ENCODE peak calls at places on chromosomes 3 and 15, in ten cellular contexts. One of them, this sample, is unnamed.

GRCh38 chr3:196537319-196537984 is 22.3 kb upstream of the SMCO1 start:
- DNase-seq in NB4: peak; percentile 47
- DNase-seq in right lobe of liver: no peak
- DNase-seq in transverse colon: peak; percentile 44
- DNase-seq in uterus: peak; percentile 27
- DNase-seq in CD4-positive, alpha-beta T cell: peak; percentile 49
- DNase-seq in right atrium auricular region: no peak
- DNase-seq in GM10248: peak; percentile 39
- DNase-seq in B cell: peak; percentile 64
- DNase-seq in dorsolateral prefrontal cortex: no peak
- DNase-seq in this sample: peak; percentile 50

GRCh38 chr15:92612891-92613290 is 42.7 kb downstream of the FAM174B start:
- DNase-seq in NB4: no peak
- DNase-seq in right lobe of liver: no peak
- DNase-seq in transverse colon: no peak
- DNase-seq in uterus: no peak
- DNase-seq in CD4-positive, alpha-beta T cell: no peak
- DNase-seq in right atrium auricular region: no peak
- DNase-seq in GM10248: no peak
- DNase-seq in B cell: no peak
- DNase-seq in dorsolateral prefrontal cortex: no peak
- DNase-seq in this sample: no peak

GRCh38 chr3:152383136-152383606 is 114.4 kb downstream of the MBNL1 start:
- DNase-seq in NB4: no peak
- DNase-seq in right lobe of liver: no peak
- DNase-seq in transverse colon: no peak
- DNase-seq in uterus: no peak
- DNase-seq in CD4-positive, alpha-beta T cell: no peak
- DNase-seq in right atrium auricular region: no peak
- DNase-seq in GM10248: no peak
- DNase-seq in B cell: no peak
- DNase-seq in dorsolateral prefrontal cortex: no peak
- DNase-seq in this sample: no peak

GRCh38 chr3:31219131-31219843 is 313.4 kb upstream of the STT3B start:
- DNase-seq in NB4: peak; percentile 86
- DNase-seq in right lobe of liver: no peak
- DNase-seq in transverse colon: no peak
- DNase-seq in uterus: no peak
- DNase-seq in CD4-positive, alpha-beta T cell: no peak
- DNase-seq in right atrium auricular region: no peak
- DNase-seq in GM10248: peak; percentile 30
- DNase-seq in B cell: no peak
- DNase-seq in dorsolateral prefrontal cortex: no peak
- DNase-seq in this sample: no peak

GRCh38 chr3:43353923-43354670 is 67.8 kb downstream of the SNRK start:
- DNase-seq in NB4: no peak
- DNase-seq in right lobe of liver: peak; percentile 54
- DNase-seq in transverse colon: no peak
- DNase-seq in uterus: no peak
- DNase-seq in CD4-positive, alpha-beta T cell: no peak
- DNase-seq in right atrium auricular region: no peak
- DNase-seq in GM10248: no peak
- DNase-seq in B cell: no peak
- DNase-seq in dorsolateral prefrontal cortex: no peak
- DNase-seq in this sample: no peak

GRCh38 chr3:106728315-106728821 is 648.9 kb upstream of the CCDC54 start:
- DNase-seq in NB4: no peak
- DNase-seq in right lobe of liver: no peak
- DNase-seq in transverse colon: no peak
- DNase-seq in uterus: no peak
- DNase-seq in CD4-positive, alpha-beta T cell: no peak
- DNase-seq in right atrium auricular region: no peak
- DNase-seq in GM10248: no peak
- DNase-seq in B cell: no peak
- DNase-seq in dorsolateral prefrontal cortex: no peak
- DNase-seq in this sample: no peak

GRCh38 chr15:42679285-42680141 is 57.4 kb downstream of the CDAN1 start:
- DNase-seq in NB4: no peak
- DNase-seq in right lobe of liver: no peak
- DNase-seq in transverse colon: no peak
- DNase-seq in uterus: no peak
- DNase-seq in CD4-positive, alpha-beta T cell: no peak
- DNase-seq in right atrium auricular region: no peak
- DNase-seq in GM10248: no peak
- DNase-seq in B cell: no peak
- DNase-seq in dorsolateral prefrontal cortex: no peak
- DNase-seq in this sample: no peak

GRCh38 chr3:129040579-129041300 is 19.8 kb upstream of the GP9 start:
- DNase-seq in NB4: no peak
- DNase-seq in right lobe of liver: no peak
- DNase-seq in transverse colon: no peak
- DNase-seq in uterus: no peak
- DNase-seq in CD4-positive, alpha-beta T cell: no peak
- DNase-seq in right atrium auricular region: no peak
- DNase-seq in GM10248: no peak
- DNase-seq in B cell: no peak
- DNase-seq in dorsolateral prefrontal cortex: peak; percentile 2
- DNase-seq in this sample: no peak

GRCh38 chr3:8767667-8768363 is 1.6 kb downstream of the OXTR start:
- DNase-seq in NB4: no peak
- DNase-seq in right lobe of liver: peak; percentile 34
- DNase-seq in transverse colon: peak; percentile 32
- DNase-seq in uterus: no peak
- DNase-seq in CD4-positive, alpha-beta T cell: no peak
- DNase-seq in right atrium auricular region: no peak
- DNase-seq in GM10248: peak; percentile 71
- DNase-seq in B cell: peak; percentile 60
- DNase-seq in dorsolateral prefrontal cortex: no peak
- DNase-seq in this sample: no peak

GRCh38 chr3:46538803-46539442 is 27.2 kb downstream of the LRRC2 start:
- DNase-seq in NB4: peak; percentile 86
- DNase-seq in right lobe of liver: peak; percentile 54
- DNase-seq in transverse colon: peak; percentile 83
- DNase-seq in uterus: peak; percentile 21
- DNase-seq in CD4-positive, alpha-beta T cell: peak; percentile 83
- DNase-seq in right atrium auricular region: no peak
- DNase-seq in GM10248: peak; percentile 75
- DNase-seq in B cell: peak; percentile 68
- DNase-seq in dorsolateral prefrontal cortex: peak; percentile 52
- DNase-seq in this sample: no peak

GRCh38 chr3:28624079-28624478 is 275.5 kb upstream of the AZI2 start:
- DNase-seq in NB4: no peak
- DNase-seq in right lobe of liver: no peak
- DNase-seq in transverse colon: no peak
- DNase-seq in uterus: no peak
- DNase-seq in CD4-positive, alpha-beta T cell: no peak
- DNase-seq in right atrium auricular region: no peak
- DNase-seq in GM10248: no peak
- DNase-seq in B cell: no peak
- DNase-seq in dorsolateral prefrontal cortex: no peak
- DNase-seq in this sample: no peak

GRCh38 chr3:156787926-156788663 is 38.1 kb upstream of the LEKR1 start:
- DNase-seq in NB4: peak; percentile 87
- DNase-seq in right lobe of liver: no peak
- DNase-seq in transverse colon: no peak
- DNase-seq in uterus: no peak
- DNase-seq in CD4-positive, alpha-beta T cell: no peak
- DNase-seq in right atrium auricular region: no peak
- DNase-seq in GM10248: peak; percentile 12
- DNase-seq in B cell: no peak
- DNase-seq in dorsolateral prefrontal cortex: no peak
- DNase-seq in this sample: no peak

GRCh38 chr3:45137656-45138181 is 8.5 kb downstream of the CDCP1 start:
- DNase-seq in NB4: peak; percentile 73
- DNase-seq in right lobe of liver: no peak
- DNase-seq in transverse colon: no peak
- DNase-seq in uterus: no peak
- DNase-seq in CD4-positive, alpha-beta T cell: no peak
- DNase-seq in right atrium auricular region: no peak
- DNase-seq in GM10248: no peak
- DNase-seq in B cell: no peak
- DNase-seq in dorsolateral prefrontal cortex: no peak
- DNase-seq in this sample: no peak

GRCh38 chr15:62254137-62254934 is 89.3 kb upstream of the C2CD4B start:
- DNase-seq in NB4: peak; percentile 54
- DNase-seq in right lobe of liver: peak; percentile 71
- DNase-seq in transverse colon: peak; percentile 75
- DNase-seq in uterus: peak; percentile 40
- DNase-seq in CD4-positive, alpha-beta T cell: peak; percentile 30
- DNase-seq in right atrium auricular region: peak; percentile 66
- DNase-seq in GM10248: peak; percentile 47
- DNase-seq in B cell: no peak
- DNase-seq in dorsolateral prefrontal cortex: no peak
- DNase-seq in this sample: peak; percentile 76
- TF ChIP-seq CTCF in NB4: peak; percentile 90
- TF ChIP-seq CTCF in right lobe of liver: peak; percentile 65
- TF ChIP-seq CTCF in transverse colon: peak; percentile 48
- TF ChIP-seq CTCF in uterus: peak; percentile 54
- TF ChIP-seq CTCF in CD4-positive, alpha-beta T cell: peak; percentile 63
- TF ChIP-seq CTCF in right atrium auricular region: peak; percentile 76
- TF ChIP-seq CTCF in GM10248: peak; percentile 57
- TF ChIP-seq CTCF in B cell: peak; percentile 43
- TF ChIP-seq CTCF in dorsolateral prefrontal cortex: peak; percentile 42
- TF ChIP-seq CTCF in this sample: peak; percentile 84

GRCh38 chr15:74311734-74312444 is 55.6 kb downstream of the CYP11A1 start:
- DNase-seq in NB4: peak; percentile 67
- DNase-seq in right lobe of liver: peak; percentile 43
- DNase-seq in transverse colon: no peak
- DNase-seq in uterus: no peak
- DNase-seq in CD4-positive, alpha-beta T cell: no peak
- DNase-seq in right atrium auricular region: no peak
- DNase-seq in GM10248: peak; percentile 53
- DNase-seq in B cell: no peak
- DNase-seq in dorsolateral prefrontal cortex: no peak
- DNase-seq in this sample: peak; percentile 46
- TF ChIP-seq CTCF in NB4: peak; percentile 78
- TF ChIP-seq CTCF in right lobe of liver: peak; percentile 51
- TF ChIP-seq CTCF in transverse colon: no peak
- TF ChIP-seq CTCF in uterus: no peak
- TF ChIP-seq CTCF in CD4-positive, alpha-beta T cell: no peak
- TF ChIP-seq CTCF in right atrium auricular region: peak; percentile 62
- TF ChIP-seq CTCF in GM10248: peak; percentile 46
- TF ChIP-seq CTCF in B cell: no peak
- TF ChIP-seq CTCF in dorsolateral prefrontal cortex: no peak
- TF ChIP-seq CTCF in this sample: peak; percentile 66

GRCh38 chr15:69724331-69724730 is 271.7 kb downstream of the RPLP1 start:
- DNase-seq in NB4: peak; percentile 84
- DNase-seq in right lobe of liver: no peak
- DNase-seq in transverse colon: no peak
- DNase-seq in uterus: no peak
- DNase-seq in CD4-positive, alpha-beta T cell: no peak
- DNase-seq in right atrium auricular region: no peak
- DNase-seq in GM10248: no peak
- DNase-seq in B cell: no peak
- DNase-seq in dorsolateral prefrontal cortex: no peak
- DNase-seq in this sample: no peak

GRCh38 chr15:69722924-69723323 is 270.3 kb downstream of the RPLP1 start:
- DNase-seq in NB4: peak; percentile 45
- DNase-seq in right lobe of liver: no peak
- DNase-seq in transverse colon: no peak
- DNase-seq in uterus: no peak
- DNase-seq in CD4-positive, alpha-beta T cell: no peak
- DNase-seq in right atrium auricular region: no peak
- DNase-seq in GM10248: no peak
- DNase-seq in B cell: no peak
- DNase-seq in dorsolateral prefrontal cortex: no peak
- DNase-seq in this sample: no peak

GRCh38 chr15:69725957-69726356 is 273.3 kb downstream of the RPLP1 start:
- DNase-seq in NB4: peak; percentile 86
- DNase-seq in right lobe of liver: no peak
- DNase-seq in transverse colon: no peak
- DNase-seq in uterus: no peak
- DNase-seq in CD4-positive, alpha-beta T cell: no peak
- DNase-seq in right atrium auricular region: no peak
- DNase-seq in GM10248: no peak
- DNase-seq in B cell: no peak
- DNase-seq in dorsolateral prefrontal cortex: no peak
- DNase-seq in this sample: no peak

GRCh38 chr15:69725210-69725609 is 272.6 kb downstream of the RPLP1 start:
- DNase-seq in NB4: peak; percentile 11
- DNase-seq in right lobe of liver: no peak
- DNase-seq in transverse colon: no peak
- DNase-seq in uterus: no peak
- DNase-seq in CD4-positive, alpha-beta T cell: no peak
- DNase-seq in right atrium auricular region: no peak
- DNase-seq in GM10248: no peak
- DNase-seq in B cell: no peak
- DNase-seq in dorsolateral prefrontal cortex: no peak
- DNase-seq in this sample: no peak

DNA sequence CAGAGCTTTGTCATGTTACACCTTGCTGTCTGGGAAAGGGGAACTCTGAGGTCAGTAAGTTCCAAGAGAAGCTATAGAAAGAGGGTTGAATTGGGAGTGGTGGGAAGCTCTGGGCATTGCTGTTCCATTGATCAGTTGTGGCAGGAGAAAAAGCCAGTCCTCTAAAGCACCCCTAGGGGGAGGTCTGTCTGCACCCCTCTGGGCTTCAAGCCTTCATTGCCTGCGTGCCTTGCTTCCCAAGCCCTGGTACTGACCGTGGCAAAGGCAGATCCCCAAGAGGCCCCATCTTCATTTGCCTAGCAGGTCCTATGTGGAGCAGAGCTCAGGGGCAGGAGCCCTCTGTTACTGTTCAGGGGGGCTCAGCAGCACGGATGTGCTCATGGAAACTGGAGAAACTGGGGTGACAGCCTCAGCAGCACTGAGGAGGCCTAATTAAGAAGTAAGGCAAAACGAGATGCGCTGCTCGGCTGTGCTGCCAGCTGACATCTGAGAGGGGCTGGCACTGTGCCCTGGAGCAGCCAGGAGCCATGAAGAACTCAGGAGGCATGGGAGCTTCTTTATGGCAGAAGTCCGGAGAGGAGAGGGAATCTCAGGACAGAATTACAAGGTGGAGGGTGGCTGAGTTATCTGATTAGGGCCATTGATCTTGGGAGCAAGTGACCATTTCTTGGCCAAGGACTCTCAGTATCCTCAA is 270.9 kb downstream of the RPLP1 start:
- DNase-seq in NB4: peak; percentile 65
- DNase-seq in right lobe of liver: no peak
- DNase-seq in transverse colon: no peak
- DNase-seq in uterus: no peak
- DNase-seq in CD4-positive, alpha-beta T cell: no peak
- DNase-seq in right atrium auricular region: no peak
- DNase-seq in GM10248: no peak
- DNase-seq in B cell: no peak
- DNase-seq in dorsolateral prefrontal cortex: no peak
- DNase-seq in this sample: no peak
- TF ChIP-seq CTCF in NB4: peak; percentile 40
- TF ChIP-seq CTCF in right lobe of liver: no peak
- TF ChIP-seq CTCF in transverse colon: no peak
- TF ChIP-seq CTCF in uterus: no peak
- TF ChIP-seq CTCF in CD4-positive, alpha-beta T cell: no peak
- TF ChIP-seq CTCF in right atrium auricular region: no peak
- TF ChIP-seq CTCF in GM10248: no peak
- TF ChIP-seq CTCF in B cell: no peak
- TF ChIP-seq CTCF in dorsolateral prefrontal cortex: no peak
- TF ChIP-seq CTCF in this sample: no peak

DNA sequence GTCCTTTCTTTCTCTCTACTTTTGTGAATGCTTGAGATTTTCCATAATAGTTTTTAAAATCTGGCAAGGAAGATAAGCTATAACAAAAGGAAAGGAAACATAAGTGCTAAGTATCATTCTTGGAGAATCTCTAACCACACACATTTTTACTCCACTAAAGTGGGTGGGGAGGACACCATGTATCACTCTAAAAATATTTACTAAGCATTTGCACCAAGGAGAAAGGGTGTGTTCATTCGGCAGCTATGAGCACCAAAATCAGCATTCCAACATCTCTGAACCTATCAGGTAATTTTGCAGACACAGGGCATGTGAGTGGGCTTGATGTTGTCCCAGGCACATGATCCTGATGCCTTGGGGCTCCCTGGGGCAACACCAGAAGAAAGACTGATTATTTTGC is 5.5 kb downstream of the B4GALT4 start:
- DNase-seq in NB4: no peak
- DNase-seq in right lobe of liver: no peak
- DNase-seq in transverse colon: no peak
- DNase-seq in uterus: no peak
- DNase-seq in CD4-positive, alpha-beta T cell: no peak
- DNase-seq in right atrium auricular region: no peak
- DNase-seq in GM10248: no peak
- DNase-seq in B cell: no peak
- DNase-seq in dorsolateral prefrontal cortex: no peak
- DNase-seq in this sample: no peak
- TF ChIP-seq CTCF in NB4: no peak
- TF ChIP-seq CTCF in right lobe of liver: no peak
- TF ChIP-seq CTCF in transverse colon: no peak
- TF ChIP-seq CTCF in uterus: no peak
- TF ChIP-seq CTCF in CD4-positive, alpha-beta T cell: no peak
- TF ChIP-seq CTCF in right atrium auricular region: no peak
- TF ChIP-seq CTCF in GM10248: no peak
- TF ChIP-seq CTCF in B cell: no peak
- TF ChIP-seq CTCF in dorsolateral prefrontal cortex: no peak
- TF ChIP-seq CTCF in this sample: no peak